ENCODE peak calls at places on chromosomes 6 and 20, in four cellular contexts. T is WERI-Rb-1, K is choroid plexus epithelial cell, V is esophagus muscularis mucosa. R is an unnamed sample.

GRCh38 chr6:25889877-25890853 is 16.1 kb upstream of the SLC17A3 start:
- DNase-seq in T (peak; percentile 55), K (peak; percentile 63), V (no peak), R (no peak)

GRCh38 chr20:58892126-58892931 is 39.8 kb downstream of the GNAS start:
- DNase-seq in T (peak; percentile 93), K (peak; percentile 51), V (no peak), R (no peak)

GRCh38 chr6:42879372-42880239 is at the start of gene RPL7L1:
- DNase-seq in T (peak; percentile 95), K (peak; percentile 92), V (peak; percentile 94), R (peak; percentile 47)

GRCh38 chr6:18654821-18655220 is 267.7 kb downstream of the RNF144B start:
- DNase-seq in T (no peak), K (no peak), V (no peak), R (no peak)

GRCh38 chr6:149895702-149896310 is 2.1 kb downstream of the RAET1E start:
- DNase-seq in T (no peak), K (peak; percentile 66), V (peak; percentile 81), R (no peak)

GRCh38 chr6:104995989-104996617 is 39.2 kb downstream of the LIN28B start:
- DNase-seq in T (no peak), K (peak; percentile 92), V (no peak), R (no peak)

GRCh38 chr6:167679137-167679736 is 147.5 kb upstream of the AFDN start:
- DNase-seq in T (no peak), K (no peak), V (no peak), R (no peak)

GRCh38 chr6:124073021-124073420 is 269.4 kb downstream of the NKAIN2 start:
- DNase-seq in T (no peak), K (peak; percentile 66), V (no peak), R (no peak)

GRCh38 chr20:46805836-46806235 is 88.8 kb upstream of the EYA2 start:
- DNase-seq in T (no peak), K (no peak), V (no peak), R (no peak)

GRCh38 chr20:39676857-39677351 is 714.8 kb downstream of the DHX35 start:
- DNase-seq in T (no peak), K (no peak), V (no peak), R (no peak)

GRCh38 chr6:42766163-42766670 is 15.6 kb upstream of the BICRAL start:
- DNase-seq in T (no peak), K (peak; percentile 63), V (no peak), R (peak; percentile 41)

GRCh38 chr6:142760152-142760551 is 184.8 kb downstream of the HIVEP2 start:
- DNase-seq in T (no peak), K (peak; percentile 58), V (no peak), R (no peak)

GRCh38 chr6:111462770-111463391 is 20.1 kb downstream of the REV3L start:
- DNase-seq in T (no peak), K (peak; percentile 82), V (no peak), R (no peak)

GRCh38 chr20:1934578-1935573 is 39.7 kb downstream of the SIRPA start:
- DNase-seq in T (no peak), K (peak; percentile 62), V (peak; percentile 94), R (no peak)

GRCh38 chr20:40868568-40869223 is 159.9 kb upstream of the TOP1 start:
- DNase-seq in T (no peak), K (peak; percentile 94), V (no peak), R (peak; percentile 75)

GRCh38 chr6:159984268-159984786 is 15.4 kb downstream of the IGF2R start:
- DNase-seq in T (no peak), K (peak; percentile 92), V (no peak), R (no peak)

GRCh38 chr6:21596379-21597242 is 3.1 kb downstream of the SOX4 start:
- DNase-seq in T (peak; percentile 84), K (peak; percentile 69), V (no peak), R (no peak)

GRCh38 chr20:62616728-62617621 is 25.3 kb upstream of the SLCO4A1 start:
- DNase-seq in T (peak; percentile 82), K (peak; percentile 75), V (no peak), R (no peak)

GRCh38 chr6:44388135-44388487 is 605 bp downstream of the CDC5L start:
- DNase-seq in T (no peak), K (no peak), V (no peak), R (no peak)

GRCh38 chr6:165984743-165985142 is 182.9 kb downstream of the TBXT start:
- DNase-seq in T (no peak), K (no peak), V (no peak), R (no peak)

GRCh38 chr20:3843490-3843889 is 3.1 kb upstream of the MAVS start:
- DNase-seq in T (no peak), K (peak; percentile 76), V (no peak), R (no peak)

GRCh38 chr6:10391299-10391630 is 23.6 kb downstream of the TFAP2A start:
- DNase-seq in T (no peak), K (no peak), V (no peak), R (no peak)

DNA sequence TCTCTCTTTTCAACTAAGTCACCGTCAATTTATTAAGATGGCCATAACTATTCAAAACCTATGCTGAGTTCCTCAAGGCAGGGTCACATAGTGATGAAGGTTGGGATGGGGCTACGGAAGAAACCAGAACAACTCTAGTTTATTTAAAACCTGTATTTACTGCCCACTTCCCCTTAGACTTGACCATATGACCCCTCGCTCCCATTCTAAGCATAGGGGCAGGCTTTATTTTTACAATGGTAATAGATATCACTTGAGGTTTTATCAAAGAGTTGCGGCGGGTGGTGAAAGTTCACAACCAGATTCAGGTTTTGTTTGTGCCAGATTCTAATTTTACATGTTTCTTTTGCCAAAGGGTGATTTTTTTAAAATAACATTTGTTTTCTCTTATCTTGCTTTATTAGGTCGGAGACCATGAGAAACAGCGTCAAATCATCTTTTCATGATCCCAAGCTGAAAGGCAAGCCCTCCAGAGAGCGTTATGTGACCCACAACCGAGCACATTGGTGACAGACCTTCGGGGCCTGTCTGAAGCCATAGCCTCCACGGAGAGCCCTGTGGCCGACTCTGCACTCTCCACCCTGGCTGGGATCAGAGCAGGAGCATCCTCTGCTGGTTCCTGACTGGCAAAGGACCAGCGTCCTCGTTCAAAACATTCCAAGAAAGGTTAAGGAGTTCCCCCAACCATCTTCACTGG is 5.5 kb downstream of the EDN1 start:
- DNase-seq in T (no peak), K (no peak), V (no peak), R (no peak)
- H3K4me3 ChIP-seq in T (no peak overlapping the region), K (no peak overlapping the region), V (no peak overlapping the region), R (no peak overlapping the region)

GRCh38 chr6:24856246-24856599 is 57.5 kb upstream of the ARMH2 start:
- DNase-seq in T (no peak), K (no peak), V (no peak), R (no peak)
- TF ChIP-seq CTCF in T (no peak), K (no peak), V (peak; percentile 4), R (no peak)

GRCh38 chr6:17450825-17451224 is 57.4 kb downstream of the CAP2 start:
- DNase-seq in T (no peak), K (no peak), V (no peak), R (no peak)
- H3K4me3 ChIP-seq in T (no peak overlapping the region), K (no peak overlapping the region), V (no peak overlapping the region), R (no peak overlapping the region)

DNA sequence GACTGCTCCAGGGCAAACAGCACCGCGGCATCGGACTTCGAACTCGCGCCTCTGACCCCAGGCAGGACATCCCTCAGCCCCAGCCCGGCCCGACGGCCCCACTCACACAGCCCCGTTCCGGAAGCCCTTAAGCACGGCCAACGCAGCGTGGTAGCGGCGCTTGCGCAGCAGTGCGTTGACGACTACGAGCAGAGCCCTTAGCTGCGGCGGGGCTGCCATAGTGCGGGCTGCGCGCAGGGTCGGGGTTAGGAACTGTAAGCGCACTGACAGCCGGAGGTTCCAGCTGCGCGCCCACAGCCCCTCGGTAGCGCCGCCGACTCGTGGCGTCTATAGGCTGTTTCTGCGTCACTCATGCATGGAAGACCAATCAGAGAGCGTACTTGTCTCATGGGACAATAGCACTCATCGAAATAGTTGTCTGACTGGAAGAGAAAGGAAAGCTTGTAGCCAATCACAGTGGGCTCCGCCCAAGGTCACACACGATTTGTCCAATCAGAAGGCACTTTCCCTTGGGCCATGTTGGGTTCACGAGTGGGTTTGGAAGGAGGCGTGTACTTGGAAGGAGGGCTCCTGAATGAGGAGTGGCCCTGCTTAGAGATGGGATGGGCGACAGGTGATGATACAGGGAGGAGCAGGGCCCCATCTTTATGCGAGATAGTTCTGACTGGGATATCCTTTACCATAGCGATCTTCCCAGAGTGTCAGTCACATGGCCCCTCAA is at the start of gene PXMP4:
- DNase-seq in T (peak; percentile 92), K (peak; percentile 99), V (peak; percentile 99), R (peak; percentile 96)
- TF ChIP-seq CTCF in T (no peak), K (no peak), V (no peak), R (no peak)

DNA sequence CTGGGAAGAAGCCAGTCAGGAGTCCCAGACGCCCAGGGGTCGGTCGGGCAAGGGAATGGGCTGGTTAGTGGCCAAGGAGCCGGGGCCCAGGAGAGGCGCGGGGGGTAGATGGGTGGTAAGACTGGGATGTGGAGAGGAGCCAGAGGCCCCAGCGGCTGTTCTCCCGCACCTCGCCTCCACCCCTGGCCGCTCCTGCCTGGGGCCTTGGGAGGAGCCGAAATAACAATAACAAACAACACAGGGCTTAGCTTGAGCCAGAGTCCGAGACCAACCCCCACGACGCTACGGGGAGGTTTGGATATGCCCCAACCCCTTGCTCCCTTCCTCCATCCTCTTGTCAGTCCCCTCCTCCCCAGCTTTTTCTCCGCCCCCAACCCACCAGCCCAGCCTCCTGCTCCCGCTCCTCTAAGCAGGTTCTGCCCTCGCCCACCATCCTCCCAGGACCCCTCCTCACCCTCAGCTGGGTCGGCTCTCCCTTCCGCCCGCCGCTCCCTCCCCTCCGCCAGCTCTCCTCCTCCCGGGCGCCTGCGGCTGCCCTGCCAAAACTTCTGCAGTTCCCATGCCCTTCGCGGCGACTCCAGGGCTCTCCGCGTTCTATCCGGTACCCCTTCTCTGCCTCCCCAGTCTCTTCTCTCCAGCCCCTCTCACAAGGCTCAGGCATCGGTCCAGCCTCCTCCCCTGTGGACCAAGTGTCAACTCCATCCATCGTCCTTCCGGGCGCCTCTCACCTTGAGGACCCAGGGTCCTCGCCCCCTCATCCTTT is 1.1 kb downstream of the RNF39 start:
- DNase-seq in T (no peak), K (no peak), V (no peak), R (no peak)
- H3K4me3 ChIP-seq in T (peak overlapping the region; percentile 27), K (no peak overlapping the region), V (peak overlapping the region; percentile 52), R (no peak overlapping the region)

GRCh38 chr6:5191722-5192121 is 69.0 kb downstream of the LYRM4 start:
- DNase-seq in T (no peak), K (peak; percentile 64), V (no peak), R (no peak)

GRCh38 chr6:5190467-5190866 is 70.3 kb downstream of the LYRM4 start:
- DNase-seq in T (no peak), K (peak; percentile 98), V (no peak), R (peak; percentile 84)

GRCh38 chr6:5188646-5189045 is 72.1 kb downstream of the LYRM4 start:
- DNase-seq in T (no peak), K (no peak), V (no peak), R (no peak)

GRCh38 chr6:5191222-5191621 is 69.5 kb downstream of the LYRM4 start:
- DNase-seq in T (no peak), K (peak; percentile 54), V (no peak), R (no peak)

GRCh38 chr6:5192135-5192794 is 68.5 kb downstream of the LYRM4 start:
- DNase-seq in T (no peak), K (peak; percentile 50), V (no peak), R (no peak)
- TF ChIP-seq CTCF in T (no peak), K (no peak), V (no peak), R (no peak)

GRCh38 chr6:16729744-16730143 is 31.5 kb downstream of the ATXN1 start:
- DNase-seq in T (no peak), K (no peak), V (no peak), R (no peak)
- H3K4me3 ChIP-seq in T (no peak overlapping the region), K (no peak overlapping the region), V (no peak overlapping the region), R (no peak overlapping the region)

R was measured in BJ.